ENCODE peak calls at places on chromosomes 7 and 10, in seven cellular contexts. One of them, this sample, is unnamed.

GRCh38 chr10:69629519-69629896 is 539 bp upstream of the FAM241B start:
- DNase-seq in HepG2: no peak
- DNase-seq in H1: no peak
- DNase-seq in GM12878: no peak
- DNase-seq in K562: no peak
- DNase-seq in SK-N-SH: no peak
- DNase-seq in HCT116: no peak
- DNase-seq in this sample: no peak

GRCh38 chr7:156556083-156556482 is 84.5 kb upstream of the RNF32 start:
- DNase-seq in K562: no peak
- DNase-seq in HCT116: no peak
- DNase-seq in GM12878: no peak
- DNase-seq in H1: no peak
- DNase-seq in SK-N-SH: no peak
- DNase-seq in HepG2: no peak
- DNase-seq in this sample: no peak

GRCh38 chr10:91251430-91252056 is 31.1 kb downstream of the PCGF5 start:
- DNase-seq in GM12878: peak; percentile 30
- DNase-seq in SK-N-SH: peak; percentile 26
- DNase-seq in HCT116: peak; percentile 6
- DNase-seq in H1: no peak
- DNase-seq in HepG2: peak; percentile 54
- DNase-seq in K562: peak; percentile 33
- DNase-seq in this sample: peak; percentile 80

GRCh38 chr7:27145167-27145883 is 1.8 kb upstream of the HOXA5 start:
- DNase-seq in H1: no peak
- DNase-seq in HCT116: no peak
- DNase-seq in SK-N-SH: peak; percentile 45
- DNase-seq in K562: no peak
- DNase-seq in HepG2: no peak
- DNase-seq in GM12878: no peak
- DNase-seq in this sample: no peak

GRCh38 chr7:149496642-149497391 is 792 bp downstream of the ZNF746 start:
- DNase-seq in SK-N-SH: peak; percentile 79
- DNase-seq in GM12878: no peak
- DNase-seq in HepG2: no peak
- DNase-seq in K562: peak; percentile 89
- DNase-seq in HCT116: no peak
- DNase-seq in H1: no peak
- DNase-seq in this sample: peak; percentile 31

GRCh38 chr10:60827791-60828488 is 49.7 kb downstream of the CDK1 start:
- DNase-seq in HepG2: peak; percentile 22
- DNase-seq in SK-N-SH: no peak
- DNase-seq in HCT116: no peak
- DNase-seq in GM12878: no peak
- DNase-seq in H1: no peak
- DNase-seq in K562: no peak
- DNase-seq in this sample: no peak

GRCh38 chr10:113960617-113961260 is 82.9 kb upstream of the ADRB1 start:
- DNase-seq in SK-N-SH: no peak
- DNase-seq in K562: no peak
- DNase-seq in GM12878: no peak
- DNase-seq in HCT116: no peak
- DNase-seq in H1: peak; percentile 10
- DNase-seq in HepG2: peak; percentile 54
- DNase-seq in this sample: no peak

GRCh38 chr10:86300399-86300925 is 66.1 kb downstream of the GRID1 start:
- DNase-seq in HepG2: no peak
- DNase-seq in GM12878: no peak
- DNase-seq in K562: no peak
- DNase-seq in SK-N-SH: no peak
- DNase-seq in H1: no peak
- DNase-seq in HCT116: no peak
- DNase-seq in this sample: no peak

GRCh38 chr7:157555308-157555707 is 218.5 kb downstream of the DNAJB6 start:
- DNase-seq in SK-N-SH: no peak
- DNase-seq in GM12878: no peak
- DNase-seq in H1: no peak
- DNase-seq in HepG2: peak; percentile 84
- DNase-seq in K562: no peak
- DNase-seq in HCT116: no peak
- DNase-seq in this sample: no peak

GRCh38 chr10:102409604-102410426 is 8.8 kb downstream of the PSD start:
- DNase-seq in K562: no peak
- DNase-seq in HCT116: no peak
- DNase-seq in HepG2: no peak
- DNase-seq in GM12878: no peak
- DNase-seq in H1: no peak
- DNase-seq in SK-N-SH: peak; percentile 28
- DNase-seq in this sample: no peak

GRCh38 chr10:34624323-34625153 is 190.6 kb downstream of the PARD3 start:
- DNase-seq in SK-N-SH: no peak
- DNase-seq in HepG2: peak; percentile 7
- DNase-seq in GM12878: no peak
- DNase-seq in HCT116: no peak
- DNase-seq in K562: no peak
- DNase-seq in H1: no peak
- DNase-seq in this sample: no peak

GRCh38 chr7:42193457-42194111 is 43.4 kb downstream of the GLI3 start:
- DNase-seq in H1: no peak
- DNase-seq in K562: no peak
- DNase-seq in HepG2: no peak
- DNase-seq in SK-N-SH: no peak
- DNase-seq in HCT116: no peak
- DNase-seq in GM12878: no peak
- DNase-seq in this sample: no peak

GRCh38 chr7:2116903-2117680 is 115.7 kb downstream of the MAD1L1 start:
- DNase-seq in GM12878: no peak
- DNase-seq in H1: no peak
- DNase-seq in SK-N-SH: peak; percentile 81
- DNase-seq in K562: no peak
- DNase-seq in HepG2: no peak
- DNase-seq in HCT116: no peak
- DNase-seq in this sample: no peak

GRCh38 chr10:70804424-70804814 is 11.3 kb upstream of the SGPL1 start:
- DNase-seq in HepG2: peak; percentile 51
- DNase-seq in H1: no peak
- DNase-seq in K562: no peak
- DNase-seq in GM12878: no peak
- DNase-seq in HCT116: no peak
- DNase-seq in SK-N-SH: no peak
- DNase-seq in this sample: peak; percentile 5

GRCh38 chr7:105719395-105719794 is 138.1 kb upstream of the EFCAB10 start:
- DNase-seq in SK-N-SH: no peak
- DNase-seq in HCT116: no peak
- DNase-seq in H1: no peak
- DNase-seq in GM12878: no peak
- DNase-seq in HepG2: no peak
- DNase-seq in K562: no peak
- DNase-seq in this sample: no peak

GRCh38 chr10:132489053-132489703 is 48.4 kb upstream of the INPP5A start:
- DNase-seq in H1: no peak
- DNase-seq in HCT116: no peak
- DNase-seq in HepG2: no peak
- DNase-seq in GM12878: no peak
- DNase-seq in SK-N-SH: no peak
- DNase-seq in K562: no peak
- DNase-seq in this sample: no peak

GRCh38 chr10:133325392-133325760 is 11.3 kb downstream of the CALY start:
- DNase-seq in GM12878: no peak
- DNase-seq in SK-N-SH: peak; percentile 66
- DNase-seq in H1: no peak
- DNase-seq in K562: no peak
- DNase-seq in HCT116: no peak
- DNase-seq in HepG2: no peak
- DNase-seq in this sample: no peak

GRCh38 chr7:97418312-97418711 is 300.8 kb downstream of the SDHAF3 start:
- DNase-seq in GM12878: no peak
- DNase-seq in HepG2: no peak
- DNase-seq in H1: no peak
- DNase-seq in SK-N-SH: peak; percentile 20
- DNase-seq in K562: no peak
- DNase-seq in HCT116: peak; percentile 8
- DNase-seq in this sample: no peak

GRCh38 chr7:46153951-46154787 is 233.1 kb upstream of the IGFBP3 start:
- DNase-seq in GM12878: peak; percentile 55
- DNase-seq in H1: no peak
- DNase-seq in HCT116: no peak
- DNase-seq in SK-N-SH: no peak
- DNase-seq in HepG2: peak; percentile 87
- DNase-seq in K562: no peak
- DNase-seq in this sample: peak; percentile 58

GRCh38 chr10:71314028-71314693 is 4.9 kb upstream of the SLC29A3 start:
- DNase-seq in HCT116: peak; percentile 21
- DNase-seq in SK-N-SH: peak; percentile 81
- DNase-seq in H1: peak; percentile 9
- DNase-seq in K562: peak; percentile 91
- DNase-seq in HepG2: no peak
- DNase-seq in GM12878: no peak
- DNase-seq in this sample: peak; percentile 51

GRCh38 chr10:110733256-110733952 is 89.3 kb downstream of the RBM20 start:
- DNase-seq in K562: no peak
- DNase-seq in H1: no peak
- DNase-seq in GM12878: no peak
- DNase-seq in SK-N-SH: no peak
- DNase-seq in HCT116: no peak
- DNase-seq in HepG2: no peak
- DNase-seq in this sample: no peak

GRCh38 chr7:122273117-122273516 is 31.4 kb downstream of the FEZF1 start:
- DNase-seq in SK-N-SH: no peak
- DNase-seq in HepG2: no peak
- DNase-seq in H1: no peak
- DNase-seq in HCT116: no peak
- DNase-seq in GM12878: no peak
- DNase-seq in K562: no peak
- DNase-seq in this sample: no peak

GRCh38 chr7:2138146-2138765 is 94.5 kb downstream of the MAD1L1 start:
- DNase-seq in H1: no peak
- DNase-seq in HepG2: no peak
- DNase-seq in HCT116: no peak
- DNase-seq in SK-N-SH: peak; percentile 85
- DNase-seq in K562: no peak
- DNase-seq in GM12878: peak; percentile 25
- DNase-seq in this sample: no peak

GRCh38 chr7:92584953-92585352 is 5.2 kb downstream of the FAM133B start:
- DNase-seq in SK-N-SH: peak; percentile 33
- DNase-seq in HepG2: peak; percentile 42
- DNase-seq in HCT116: no peak
- DNase-seq in H1: no peak
- DNase-seq in GM12878: no peak
- DNase-seq in K562: no peak
- DNase-seq in this sample: peak; percentile 60

DNA sequence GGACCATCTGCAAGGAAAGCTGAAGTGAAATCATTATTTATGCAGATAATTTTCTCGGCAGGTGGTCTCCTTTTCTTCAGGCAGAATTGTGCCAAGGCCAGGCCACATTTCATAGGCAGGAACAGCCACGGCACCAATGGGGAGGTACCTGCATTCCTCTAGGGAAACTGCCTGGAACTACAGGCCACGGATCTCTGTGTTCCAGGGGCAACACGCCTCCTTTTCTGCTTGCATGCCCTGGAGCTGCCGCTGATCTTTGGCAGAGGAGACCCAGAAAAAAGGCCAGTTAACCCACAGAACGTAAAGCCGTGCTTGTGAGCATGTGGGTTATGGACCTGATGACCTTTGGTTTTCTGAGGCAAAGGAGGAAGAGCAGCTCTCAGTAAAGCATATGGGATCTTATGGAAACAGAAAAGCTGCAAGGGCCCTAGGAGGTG is 111.1 kb upstream of the KIAA1217 start:
- DNase-seq in HCT116: no peak
- DNase-seq in HepG2: peak; percentile 4
- DNase-seq in H1: no peak
- DNase-seq in K562: no peak
- DNase-seq in SK-N-SH: no peak
- DNase-seq in GM12878: no peak
- DNase-seq in this sample: no peak
- TF ChIP-seq JUND in HCT116: no peak
- TF ChIP-seq JUND in HepG2: no peak
- TF ChIP-seq JUND in H1: no peak
- TF ChIP-seq JUND in K562: no peak
- TF ChIP-seq JUND in SK-N-SH: no peak
- TF ChIP-seq JUND in GM12878: no peak
- TF ChIP-seq JUND in this sample: no peak

DNA sequence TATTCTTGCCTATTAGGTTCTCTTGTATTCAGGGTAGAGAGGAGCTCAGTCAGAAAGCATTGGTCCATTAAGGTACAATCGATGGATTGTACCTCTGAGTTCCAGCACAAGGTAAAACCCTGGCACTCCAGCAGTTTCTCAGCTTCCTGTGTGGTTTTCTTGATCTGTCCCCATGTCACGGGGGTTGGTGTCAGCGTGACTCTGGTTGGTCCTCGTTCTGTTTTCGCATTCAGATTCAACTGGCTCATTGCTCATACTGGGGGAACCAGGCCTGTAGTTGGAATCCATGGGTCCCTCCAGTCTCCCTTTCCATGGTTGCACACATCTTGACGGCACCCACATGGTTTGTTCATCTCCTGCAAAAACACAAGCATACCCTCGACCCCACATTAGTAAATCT is 32.7 kb upstream of the RASGEF1A start:
- DNase-seq in H1: no peak
- DNase-seq in HCT116: no peak
- DNase-seq in HepG2: no peak
- DNase-seq in SK-N-SH: no peak
- DNase-seq in GM12878: no peak
- DNase-seq in K562: no peak
- DNase-seq in this sample: no peak
- TF ChIP-seq JUND in H1: no peak
- TF ChIP-seq JUND in HCT116: no peak
- TF ChIP-seq JUND in HepG2: no peak
- TF ChIP-seq JUND in SK-N-SH: no peak
- TF ChIP-seq JUND in GM12878: no peak
- TF ChIP-seq JUND in K562: no peak
- TF ChIP-seq JUND in this sample: no peak

GRCh38 chr7:29484280-29484679 is 79.4 kb upstream of the PRR15 start:
- DNase-seq in K562: no peak
- DNase-seq in GM12878: no peak
- DNase-seq in HepG2: no peak
- DNase-seq in HCT116: no peak
- DNase-seq in SK-N-SH: no peak
- DNase-seq in H1: no peak
- DNase-seq in this sample: peak; percentile 71
- TF ChIP-seq JUND in K562: no peak
- TF ChIP-seq JUND in GM12878: no peak
- TF ChIP-seq JUND in HepG2: no peak
- TF ChIP-seq JUND in HCT116: no peak
- TF ChIP-seq JUND in SK-N-SH: no peak
- TF ChIP-seq JUND in H1: no peak
- TF ChIP-seq JUND in this sample: no peak

GRCh38 chr10:6617319-6618076 is 37.4 kb upstream of the PRKCQ start:
- DNase-seq in GM12878: no peak
- DNase-seq in H1: no peak
- DNase-seq in K562: no peak
- DNase-seq in HepG2: no peak
- DNase-seq in HCT116: no peak
- DNase-seq in SK-N-SH: no peak
- DNase-seq in this sample: no peak
- TF ChIP-seq JUND in GM12878: no peak
- TF ChIP-seq JUND in H1: no peak
- TF ChIP-seq JUND in K562: no peak
- TF ChIP-seq JUND in HepG2: no peak
- TF ChIP-seq JUND in HCT116: no peak
- TF ChIP-seq JUND in SK-N-SH: no peak
- TF ChIP-seq JUND in this sample: no peak